ENCODE peak calls at places on chromosomes 16 and 17, in five cellular contexts. Y is cardiac fibroblast, R is HCT116, C is dorsolateral prefrontal cortex, V is cardiac muscle cell. U is an unnamed sample.
A peak's percentile ranks its signal among the peaks of the same experiment; 100 is the strongest.

GRCh38 chr16:88684569-88685155 is 1.6 kb downstream of the SNAI3 start:
- DNase-seq in Y (no peak), C (no peak), V (no peak), R (no peak), U (no peak)

GRCh38 chr17:79864147-79864546 is 24.9 kb upstream of the CBX4 start:
- DNase-seq in C (no peak), Y (no peak), R (no peak), V (no peak), U (no peak)

GRCh38 chr17:20116683-20117309 is 107.6 kb downstream of the SPECC1 start:
- DNase-seq in V (peak; percentile 79), C (peak; percentile 40), Y (peak; percentile 68), R (peak; percentile 53), U (no peak)

GRCh38 chr16:28168991-28169554 is 42.7 kb downstream of the XPO6 start:
- DNase-seq in V (no peak), C (no peak), Y (no peak), R (no peak), U (no peak)

GRCh38 chr17:79464310-79465010 is 146.4 kb downstream of the RBFOX3 start:
- DNase-seq in C (no peak), V (no peak), Y (no peak), R (no peak), U (no peak)

GRCh38 chr16:85350973-85351372 is 238.7 kb upstream of the CIBAR2 start:
- DNase-seq in Y (peak; percentile 97), V (peak; percentile 62), C (peak; percentile 94), R (peak; percentile 97), U (peak; percentile 93)

GRCh38 chr17:55348749-55349354 is 72.8 kb downstream of the MMD start:
- DNase-seq in V (peak; percentile 75), C (peak; percentile 41), R (peak; percentile 42), Y (peak; percentile 68), U (no peak)

GRCh38 chr16:72827907-72828306 is 220.0 kb downstream of the ZFHX3 start:
- DNase-seq in Y (no peak), R (no peak), C (no peak), V (no peak), U (no peak)

DNA sequence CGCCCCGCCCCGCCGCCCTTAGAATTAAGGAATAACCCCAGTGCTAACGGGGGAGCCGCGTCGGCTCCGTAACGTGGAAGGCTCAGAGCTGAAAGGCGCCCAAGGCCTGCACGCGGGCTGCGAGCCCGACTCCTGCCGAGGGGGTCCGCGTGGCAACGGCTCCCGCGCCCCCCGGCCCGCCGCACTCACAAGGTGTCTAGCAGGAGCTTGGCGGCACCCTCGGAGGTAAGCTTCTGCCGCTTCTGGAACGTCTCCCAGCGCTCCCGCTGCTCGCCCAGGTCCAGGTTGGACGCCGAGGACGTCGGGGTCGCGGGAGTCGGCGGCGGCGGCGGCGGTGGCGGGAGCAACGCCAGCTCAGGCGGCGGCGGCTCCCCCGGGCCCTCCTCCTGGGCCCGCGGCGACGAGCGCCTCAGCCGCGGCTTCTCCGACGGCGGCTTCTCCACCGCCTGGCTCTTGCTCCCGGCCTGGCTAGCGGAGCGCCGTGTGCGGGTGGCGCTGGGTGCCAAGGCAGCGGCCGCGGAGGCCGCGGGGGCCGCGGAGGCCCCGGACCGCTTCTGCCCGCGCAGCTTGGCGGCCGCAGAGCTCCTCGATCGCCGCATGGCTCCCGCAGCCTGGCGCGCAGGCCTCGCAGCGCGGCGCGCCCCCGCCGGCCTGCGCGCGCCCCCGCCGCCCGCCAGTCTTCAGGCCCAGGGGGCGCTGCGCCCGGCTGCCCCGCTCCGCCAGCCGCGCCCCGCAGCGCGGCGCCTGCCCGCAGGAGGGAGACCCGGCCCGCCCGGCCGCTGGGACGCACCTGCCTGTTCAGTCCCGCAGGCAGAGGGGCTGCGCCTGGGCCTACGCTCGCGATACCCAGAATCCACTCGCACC is at the start of gene CENPV:
- DNase-seq in C (no peak), Y (peak; percentile 46), V (peak; percentile 72), R (peak; percentile 41), U (no peak)
- TF ChIP-seq CTCF in C (peak; percentile 18), Y (no peak), V (no peak), R (no peak), U (peak; percentile 41)

GRCh38 chr17:36088559-36089376 is 1.2 kb downstream of the CCL3 start:
- DNase-seq in Y (no peak), C (no peak), R (no peak), V (no peak), U (no peak)
- H3K4me3 ChIP-seq in Y (no peak overlapping the region), C (no peak overlapping the region), R (no peak overlapping the region), V (no peak overlapping the region), U (no peak overlapping the region)

GRCh38 chr17:71464241-71464640 is 656.6 kb upstream of the SOX9 start:
- DNase-seq in Y (no peak), V (no peak), R (no peak), C (no peak), U (no peak)

GRCh38 chr17:71458322-71458721 is 662.5 kb upstream of the SOX9 start:
- DNase-seq in R (no peak), Y (no peak), V (no peak), C (no peak), U (no peak)

GRCh38 chr17:71461504-71462197 is 659.2 kb upstream of the SOX9 start:
- DNase-seq in V (no peak), Y (no peak), C (no peak), R (no peak), U (no peak)

GRCh38 chr17:71455219-71455618 is 665.6 kb upstream of the SOX9 start:
- DNase-seq in V (no peak), R (no peak), C (no peak), Y (no peak), U (no peak)

DNA sequence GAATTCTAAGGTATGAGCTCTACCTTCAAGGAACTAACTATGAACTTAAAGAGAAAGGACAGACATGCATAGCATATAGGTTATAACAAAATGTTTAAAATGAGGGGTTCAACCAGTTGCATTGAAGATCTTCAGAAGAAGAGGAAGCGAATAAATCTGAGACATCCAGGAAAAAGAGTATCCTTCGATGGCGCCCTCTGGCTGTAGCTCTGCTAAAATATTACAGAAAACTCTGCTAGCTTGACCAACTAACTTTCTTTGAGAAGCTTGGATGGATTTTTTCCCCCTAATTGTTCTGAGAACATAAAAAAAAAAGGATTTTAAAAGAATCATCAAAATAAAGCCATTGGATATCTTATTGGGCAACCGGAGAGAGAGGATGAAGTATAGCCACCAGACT is 659.9 kb upstream of the SOX9 start:
- DNase-seq in Y (peak; percentile 49), R (peak; percentile 28), V (peak; percentile 23), C (peak; percentile 41), U (no peak)
- TF ChIP-seq CTCF in Y (peak; percentile 38), R (peak; percentile 53), V (peak; percentile 54), C (peak; percentile 60), U (peak; percentile 53)

GRCh38 chr17:48024149-48025039 is 13.2 kb downstream of the COPZ2 start:
- DNase-seq in R (peak; percentile 74), Y (peak; percentile 58), C (no peak), V (peak; percentile 43), U (no peak)

GRCh38 chr17:48025040-48025903 is 12.3 kb downstream of the COPZ2 start:
- DNase-seq in V (peak; percentile 98), C (peak; percentile 97), R (peak; percentile 98), Y (peak; percentile 98), U (peak; percentile 86)

GRCh38 chr17:48027322-48027981 is 10.1 kb downstream of the COPZ2 start:
- DNase-seq in R (no peak), V (no peak), C (no peak), Y (no peak), U (no peak)

GRCh38 chr17:48026503-48027321 is 10.9 kb downstream of the COPZ2 start:
- DNase-seq in V (peak; percentile 94), Y (peak; percentile 94), R (peak; percentile 90), C (peak; percentile 67), U (no peak)

DNA sequence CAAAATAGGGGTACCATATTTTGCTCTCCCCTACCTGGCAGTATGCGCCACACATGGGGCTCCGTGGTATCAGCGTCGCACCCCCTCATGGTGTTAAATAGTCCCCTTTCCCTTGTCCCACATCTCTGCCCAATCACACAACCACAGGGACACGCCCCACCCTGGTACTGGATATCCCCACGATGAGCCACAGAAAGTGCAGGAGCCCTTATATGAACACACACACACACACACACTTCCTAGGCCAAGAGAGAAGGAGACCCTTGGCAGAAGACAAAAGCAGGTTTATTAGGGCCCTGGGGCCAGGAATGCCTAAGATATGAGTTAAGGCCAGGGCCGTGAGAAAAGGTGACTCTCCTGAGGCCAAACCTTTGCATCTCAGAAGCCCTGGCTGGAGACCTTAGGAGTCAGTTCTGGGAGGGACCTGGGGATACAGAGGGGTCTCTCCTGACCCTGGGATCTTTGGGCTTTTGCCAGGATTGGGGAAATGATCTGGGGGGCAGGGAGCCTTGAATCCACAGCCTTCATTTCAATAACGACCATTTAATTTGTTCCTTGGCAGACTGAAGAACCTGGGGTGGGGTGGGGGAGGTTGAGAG is 11.6 kb downstream of the COPZ2 start:
- DNase-seq in C (no peak), V (no peak), R (no peak), Y (no peak), U (no peak)
- H3K4me3 ChIP-seq in C (no peak overlapping the region), V (no peak overlapping the region), R (peak overlapping the region; percentile 62), Y (peak overlapping the region; percentile 50), U (peak overlapping the region; percentile 65)